ENCODE peak calls at places on chromosome 1, in five cellular contexts. W is prostate gland, J is GM13976, E is NCI-H2029 treated with DMSO at 0.1 percent for 48 hours, F is HL-60. D is an unnamed sample.

GRCh38 chr1:31498376-31499040 is 77.8 kb upstream of the TINAGL1 start:
- DNase-seq in E (no peak), J (no peak), W (no peak), F (no peak), D (no peak)

GRCh38 chr1:204961765-204962419 is 81.1 kb upstream of the CNTN2 start:
- DNase-seq in J (no peak), F (no peak), W (no peak), E (no peak), D (no peak)

GRCh38 chr1:2195785-2196184 is 1.2 kb upstream of the FAAP20 start:
- DNase-seq in E (no peak), J (no peak), W (no peak), F (no peak), D (no peak)

GRCh38 chr1:3380465-3380864 is 74.0 kb upstream of the ARHGEF16 start:
- DNase-seq in W (peak), E (no peak), J (no peak), F (no peak), D (no peak)

GRCh38 chr1:220007438-220007837 is 38.9 kb downstream of the EPRS1 start:
- DNase-seq in W (no peak), E (no peak), J (no peak), F (no peak), D (no peak)

GRCh38 chr1:27527857-27528700 is 38.1 kb upstream of the WASF2 start:
- DNase-seq in W (peak), J (peak), E (peak), F (no peak), D (peak)

GRCh38 chr1:244614113-244614836 is 38.7 kb upstream of the DESI2 start:
- DNase-seq in E (peak), J (no peak), F (no peak), W (no peak), D (no peak)

GRCh38 chr1:117363591-117364048 is 3.6 kb upstream of the MAN1A2 start:
- DNase-seq in J (no peak), E (no peak), F (no peak), W (no peak), D (no peak)

GRCh38 chr1:181033799-181034391 is at the start of gene MR1:
- DNase-seq in W (peak), J (peak), E (peak), F (peak), D (peak)

GRCh38 chr1:192977089-192977706 is 82.0 kb downstream of the UCHL5 start:
- DNase-seq in W (no peak), J (no peak), F (no peak), E (no peak), D (no peak)

GRCh38 chr1:31714442-31715096 is 10.8 kb upstream of the COL16A1 start:
- DNase-seq in E (no peak), J (no peak), W (peak), F (peak), D (no peak)

GRCh38 chr1:106879538-106879937 is 176.9 kb upstream of the PRMT6 start:
- DNase-seq in J (no peak), W (peak), E (no peak), F (no peak), D (no peak)

GRCh38 chr1:54273092-54273836 is 73.3 kb downstream of the MRPL37 start:
- DNase-seq in E (no peak), F (no peak), J (no peak), W (no peak), D (no peak)

GRCh38 chr1:77465139-77465538 is 183.3 kb downstream of the AK5 start:
- DNase-seq in E (no peak), F (no peak), J (no peak), W (no peak), D (no peak)

GRCh38 chr1:175209493-175209921 is 16.9 kb upstream of the KIAA0040 start:
- DNase-seq in J (no peak), W (no peak), F (no peak), E (no peak), D (no peak)

GRCh38 chr1:91611498-91611917 is 110.9 kb downstream of the CDC7 start:
- DNase-seq in J (no peak), F (no peak), W (no peak), E (no peak), D (no peak)

GRCh38 chr1:27669876-27670275 is 2.1 kb downstream of the IFI6 start:
- DNase-seq in J (no peak), E (no peak), W (no peak), F (no peak), D (no peak)

GRCh38 chr1:193625255-193625654 is 438.8 kb upstream of the B3GALT2 start:
- DNase-seq in E (no peak), F (no peak), J (no peak), W (no peak), D (no peak)

GRCh38 chr1:10635385-10635896 is 160.7 kb downstream of the PEX14 start:
- DNase-seq in J (no peak), F (peak), E (no peak), W (peak), D (no peak)

GRCh38 chr1:38783659-38784229 is 75.8 kb downstream of the RRAGC start:
- DNase-seq in W (no peak), J (no peak), F (no peak), E (no peak), D (no peak)

GRCh38 chr1:228697209-228698016 is 37.9 kb upstream of the RHOU start:
- DNase-seq in F (peak), J (no peak), W (peak), E (peak), D (peak)